ENCODE peak calls at places on chromosomes 3 and 15, in four cellular contexts. One of them, this sample, is unnamed.

GRCh38 chr3:30342319-30343060 is 263.9 kb upstream of the TGFBR2 start:
- DNase-seq in K562: no peak
- DNase-seq in mesenchymal stem cell: peak
- DNase-seq in GM23338: no peak
- DNase-seq in this sample: peak

GRCh38 chr3:31664031-31664430 is 131.3 kb downstream of the STT3B start:
- DNase-seq in mesenchymal stem cell: no peak
- DNase-seq in GM23338: no peak
- DNase-seq in K562: no peak
- DNase-seq in this sample: no peak

GRCh38 chr3:44412365-44412764 is 65.1 kb downstream of the ZNF445 start:
- DNase-seq in GM23338: no peak
- DNase-seq in mesenchymal stem cell: no peak
- DNase-seq in K562: no peak
- DNase-seq in this sample: no peak

GRCh38 chr3:30620402-30621360 is 14.3 kb downstream of the TGFBR2 start:
- DNase-seq in K562: no peak
- DNase-seq in GM23338: no peak
- DNase-seq in mesenchymal stem cell: peak
- DNase-seq in this sample: no peak

GRCh38 chr3:8767667-8768363 is 1.6 kb downstream of the OXTR start:
- DNase-seq in K562: no peak
- DNase-seq in GM23338: peak
- DNase-seq in mesenchymal stem cell: no peak
- DNase-seq in this sample: peak

GRCh38 chr15:64740361-64741170 is 34.8 kb downstream of the RBPMS2 start:
- DNase-seq in mesenchymal stem cell: peak
- DNase-seq in GM23338: no peak
- DNase-seq in K562: peak
- DNase-seq in this sample: peak

GRCh38 chr3:102290241-102290640 is 144.6 kb upstream of the ZPLD1 start:
- DNase-seq in mesenchymal stem cell: no peak
- DNase-seq in GM23338: no peak
- DNase-seq in K562: no peak
- DNase-seq in this sample: no peak

GRCh38 chr3:160001850-160002623 is 13.4 kb downstream of the IL12A start:
- DNase-seq in K562: no peak
- DNase-seq in mesenchymal stem cell: no peak
- DNase-seq in GM23338: no peak
- DNase-seq in this sample: no peak

GRCh38 chr3:77919244-77919643 is 879.3 kb downstream of the ROBO2 start:
- DNase-seq in K562: no peak
- DNase-seq in GM23338: no peak
- DNase-seq in mesenchymal stem cell: peak
- DNase-seq in this sample: no peak

GRCh38 chr3:97917813-97918536 is 54.3 kb downstream of the RIOX2 start:
- DNase-seq in mesenchymal stem cell: peak
- DNase-seq in K562: no peak
- DNase-seq in GM23338: no peak
- DNase-seq in this sample: peak

GRCh38 chr15:85010472-85011209 is 29.0 kb downstream of the PDE8A start:
- DNase-seq in mesenchymal stem cell: peak
- DNase-seq in K562: no peak
- DNase-seq in GM23338: no peak
- DNase-seq in this sample: no peak

GRCh38 chr15:67840747-67841634 is 1.1 kb upstream of the RNU6-1 start:
- DNase-seq in mesenchymal stem cell: peak
- DNase-seq in K562: peak
- DNase-seq in GM23338: no peak
- DNase-seq in this sample: no peak

GRCh38 chr15:101013769-101014223 is 94.6 kb downstream of the LRRK1 start:
- DNase-seq in K562: no peak
- DNase-seq in mesenchymal stem cell: no peak
- DNase-seq in GM23338: no peak
- DNase-seq in this sample: no peak

GRCh38 chr3:39383190-39383912 is at the start of gene SLC25A38:
- DNase-seq in GM23338: peak
- DNase-seq in mesenchymal stem cell: peak
- DNase-seq in K562: peak
- DNase-seq in this sample: peak

GRCh38 chr15:80615783-80616391 is 79.2 kb upstream of the ABHD17C start:
- DNase-seq in GM23338: no peak
- DNase-seq in K562: no peak
- DNase-seq in mesenchymal stem cell: peak
- DNase-seq in this sample: peak

GRCh38 chr3:188830955-188831354 is 340.8 kb upstream of the TPRG1 start:
- DNase-seq in mesenchymal stem cell: no peak
- DNase-seq in K562: no peak
- DNase-seq in GM23338: peak
- DNase-seq in this sample: no peak

GRCh38 chr3:4060064-4060463 is 243.1 kb upstream of the SETMAR start:
- DNase-seq in mesenchymal stem cell: no peak
- DNase-seq in K562: no peak
- DNase-seq in GM23338: no peak
- DNase-seq in this sample: no peak

GRCh38 chr3:64921666-64922065 is 233.9 kb upstream of the ADAMTS9 start:
- DNase-seq in mesenchymal stem cell: no peak
- DNase-seq in GM23338: no peak
- DNase-seq in K562: no peak
- DNase-seq in this sample: no peak

GRCh38 chr3:5009506-5010100 is 30.4 kb downstream of the BHLHE40 start:
- DNase-seq in GM23338: no peak
- DNase-seq in K562: no peak
- DNase-seq in mesenchymal stem cell: no peak
- DNase-seq in this sample: no peak

GRCh38 chr3:154781595-154781994 is 298.5 kb upstream of the MME start:
- DNase-seq in mesenchymal stem cell: no peak
- DNase-seq in K562: no peak
- DNase-seq in GM23338: peak
- DNase-seq in this sample: no peak

GRCh38 chr3:142223282-142223681 is 2.1 kb downstream of the GK5 start:
- DNase-seq in K562: no peak
- DNase-seq in mesenchymal stem cell: no peak
- DNase-seq in GM23338: no peak
- DNase-seq in this sample: no peak

GRCh38 chr3:11021611-11022011 is 29.1 kb downstream of the SLC6A1 start:
- DNase-seq in mesenchymal stem cell: no peak
- DNase-seq in K562: no peak
- DNase-seq in GM23338: peak
- DNase-seq in this sample: no peak

GRCh38 chr15:78763111-78763795 is 48.0 kb downstream of the ADAMTS7 start:
- DNase-seq in mesenchymal stem cell: no peak
- DNase-seq in GM23338: no peak
- DNase-seq in K562: no peak
- DNase-seq in this sample: no peak

GRCh38 chr3:145959457-145960088 is 201.4 kb downstream of the PLOD2 start:
- DNase-seq in GM23338: no peak
- DNase-seq in mesenchymal stem cell: peak
- DNase-seq in K562: no peak
- DNase-seq in this sample: no peak

GRCh38 chr3:44339990-44340389 is 1.4 kb downstream of the TCAIM start:
- DNase-seq in mesenchymal stem cell: no peak
- DNase-seq in GM23338: no peak
- DNase-seq in K562: no peak
- DNase-seq in this sample: no peak

GRCh38 chr3:39910828-39911464 is 101.5 kb downstream of the MYRIP start:
- DNase-seq in GM23338: no peak
- DNase-seq in K562: no peak
- DNase-seq in mesenchymal stem cell: no peak
- DNase-seq in this sample: peak

GRCh38 chr3:146929696-146930095 is 324.6 kb upstream of the PLSCR5 start:
- DNase-seq in K562: no peak
- DNase-seq in GM23338: no peak
- DNase-seq in mesenchymal stem cell: no peak
- DNase-seq in this sample: no peak

GRCh38 chr15:95162967-95163531 is 931.7 kb downstream of the MCTP2 start:
- DNase-seq in GM23338: no peak
- DNase-seq in K562: no peak
- DNase-seq in mesenchymal stem cell: peak
- DNase-seq in this sample: peak

GRCh38 chr3:81765425-81765824 is 4.0 kb upstream of the GBE1 start:
- DNase-seq in mesenchymal stem cell: no peak
- DNase-seq in K562: no peak
- DNase-seq in GM23338: no peak
- DNase-seq in this sample: no peak

GRCh38 chr15:43285609-43286037 is 18.9 kb upstream of the TGM5 start:
- DNase-seq in GM23338: peak
- DNase-seq in K562: peak
- DNase-seq in mesenchymal stem cell: peak
- DNase-seq in this sample: peak

GRCh38 chr3:58994746-58995330 is 55.0 kb downstream of the CFAP20DC start:
- DNase-seq in GM23338: peak
- DNase-seq in mesenchymal stem cell: peak
- DNase-seq in K562: peak
- DNase-seq in this sample: peak

GRCh38 chr3:71930056-71930991 is 145.4 kb upstream of the PROK2 start:
- DNase-seq in GM23338: peak
- DNase-seq in mesenchymal stem cell: peak
- DNase-seq in K562: peak
- DNase-seq in this sample: peak

GRCh38 chr15:26888761-26889160 is 21.9 kb downstream of the GABRA5 start:
- DNase-seq in mesenchymal stem cell: no peak
- DNase-seq in K562: no peak
- DNase-seq in GM23338: no peak
- DNase-seq in this sample: no peak

GRCh38 chr15:65884511-65884910 is 15.2 kb downstream of the RAB11A start:
- DNase-seq in GM23338: no peak
- DNase-seq in K562: no peak
- DNase-seq in mesenchymal stem cell: no peak
- DNase-seq in this sample: no peak

GRCh38 chr15:58378241-58379085 is 53.3 kb upstream of the LIPC start:
- DNase-seq in mesenchymal stem cell: peak
- DNase-seq in GM23338: no peak
- DNase-seq in K562: no peak
- DNase-seq in this sample: no peak

GRCh38 chr3:111715911-111716523 is 120.9 kb upstream of the ZBED2 start:
- DNase-seq in GM23338: peak
- DNase-seq in mesenchymal stem cell: peak
- DNase-seq in K562: peak
- DNase-seq in this sample: no peak

GRCh38 chr3:129116482-129116946 is 5.1 kb downstream of the RAB43 start:
- DNase-seq in GM23338: peak
- DNase-seq in K562: no peak
- DNase-seq in mesenchymal stem cell: peak
- DNase-seq in this sample: no peak

GRCh38 chr15:41487802-41488201 is 5.9 kb upstream of the ITPKA start:
- DNase-seq in mesenchymal stem cell: no peak
- DNase-seq in K562: no peak
- DNase-seq in GM23338: no peak
- DNase-seq in this sample: no peak

GRCh38 chr15:41485226-41485625 is 8.4 kb upstream of the ITPKA start:
- DNase-seq in mesenchymal stem cell: no peak
- DNase-seq in K562: no peak
- DNase-seq in GM23338: no peak
- DNase-seq in this sample: no peak

GRCh38 chr15:41486286-41486685 is 7.4 kb upstream of the ITPKA start:
- DNase-seq in GM23338: peak
- DNase-seq in K562: no peak
- DNase-seq in mesenchymal stem cell: no peak
- DNase-seq in this sample: no peak

GRCh38 chr15:41489641-41490040 is 4.0 kb upstream of the ITPKA start:
- DNase-seq in GM23338: no peak
- DNase-seq in mesenchymal stem cell: no peak
- DNase-seq in K562: no peak
- DNase-seq in this sample: no peak

GRCh38 chr15:41487376-41487775 is 6.3 kb upstream of the ITPKA start:
- DNase-seq in mesenchymal stem cell: no peak
- DNase-seq in GM23338: no peak
- DNase-seq in K562: no peak
- DNase-seq in this sample: no peak
- H2AFZ ChIP-seq in mesenchymal stem cell: no peak
- H2AFZ ChIP-seq in GM23338: no peak
- H2AFZ ChIP-seq in K562: no peak
- H2AFZ ChIP-seq in this sample: no peak

GRCh38 chr3:150062492-150062891 is 91.8 kb upstream of the PFN2 start:
- DNase-seq in K562: no peak
- DNase-seq in mesenchymal stem cell: peak
- DNase-seq in GM23338: no peak
- DNase-seq in this sample: no peak
- H2AFZ ChIP-seq in K562: no peak
- H2AFZ ChIP-seq in mesenchymal stem cell: peak
- H2AFZ ChIP-seq in GM23338: peak
- H2AFZ ChIP-seq in this sample: peak

GRCh38 chr15:40323953-40324937 is 753 bp downstream of the INAFM2 start:
- DNase-seq in mesenchymal stem cell: peak
- DNase-seq in GM23338: peak
- DNase-seq in K562: peak
- DNase-seq in this sample: no peak
- H2AFZ ChIP-seq in mesenchymal stem cell: peak
- H2AFZ ChIP-seq in GM23338: no peak
- H2AFZ ChIP-seq in K562: peak
- H2AFZ ChIP-seq in this sample: peak

GRCh38 chr3:90145094-90145810 is 1037.8 kb downstream of the EPHA3 start:
- DNase-seq in GM23338: no peak
- DNase-seq in K562: no peak
- DNase-seq in mesenchymal stem cell: peak
- DNase-seq in this sample: no peak
- H2AFZ ChIP-seq in GM23338: peak
- H2AFZ ChIP-seq in K562: no peak
- H2AFZ ChIP-seq in mesenchymal stem cell: no peak
- H2AFZ ChIP-seq in this sample: no peak

DNA sequence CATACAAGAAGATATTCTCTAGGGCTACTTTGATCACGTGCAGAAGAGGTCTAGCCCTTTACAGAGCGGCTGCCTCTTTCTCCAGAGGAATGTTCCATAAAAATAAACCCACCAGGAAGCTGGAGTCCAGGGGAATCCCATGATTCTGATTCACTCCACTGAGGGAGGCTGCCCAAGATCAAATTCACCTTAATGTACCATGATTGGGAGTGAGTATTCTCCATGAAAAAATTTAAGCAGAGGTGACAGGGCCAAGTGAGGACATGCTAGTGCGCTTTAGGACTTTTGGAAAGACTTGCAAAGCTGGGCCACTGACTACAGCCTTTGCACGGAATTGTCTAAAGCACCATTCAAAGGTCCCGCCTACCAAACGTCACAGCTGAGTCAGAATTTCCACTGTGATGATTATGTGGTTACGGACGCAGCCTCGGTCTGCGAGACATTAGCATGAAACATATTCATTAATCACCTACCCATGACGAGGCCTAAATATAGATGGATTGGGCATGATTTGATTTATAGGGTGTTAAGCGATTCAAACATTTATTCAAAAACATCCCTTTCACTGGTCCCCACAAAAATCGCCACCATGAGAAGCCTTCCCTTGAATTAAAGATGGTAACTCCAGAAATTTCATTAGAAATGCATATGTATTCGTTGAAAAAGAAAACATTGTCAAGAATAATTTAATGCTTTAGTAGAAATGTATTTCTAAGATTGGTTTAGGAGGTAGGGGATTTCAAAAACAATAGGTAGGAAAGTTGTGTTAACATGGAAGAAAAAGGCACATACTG is 152.6 kb downstream of the GREM1 start:
- DNase-seq in K562: peak
- DNase-seq in GM23338: no peak
- DNase-seq in mesenchymal stem cell: peak
- DNase-seq in this sample: no peak
- H2AFZ ChIP-seq in K562: peak
- H2AFZ ChIP-seq in GM23338: peak
- H2AFZ ChIP-seq in mesenchymal stem cell: no peak
- H2AFZ ChIP-seq in this sample: no peak

This sample was measured in mammary epithelial cell.